ENCODE peak calls at places on chromosomes 5 and 9, in seven cellular contexts. W, S, P, F, R, Z and E are unnamed samples.

GRCh38 chr5:142871056-142871879 is 101.1 kb downstream of the ARHGAP26 start:
- DNase-seq in W (no peak), S (no peak), P (no peak), F (no peak), R (no peak), Z (no peak), E (no peak)

GRCh38 chr9:129697111-129697955 is 31.9 kb downstream of the PRRX2 start:
- DNase-seq in W (peak; percentile 89), S (peak; percentile 35), P (peak; percentile 81), F (no peak), R (peak; percentile 3), Z (peak; percentile 60), E (no peak)

GRCh38 chr5:148910686-148911361 is 84.4 kb downstream of the ADRB2 start:
- DNase-seq in W (no peak), S (no peak), P (peak; percentile 96), F (no peak), R (no peak), Z (no peak), E (no peak)

GRCh38 chr5:148443998-148444397 is 60.2 kb downstream of the FBXO38 start:
- DNase-seq in W (peak; percentile 67), S (peak; percentile 58), P (peak; percentile 78), F (peak; percentile 57), R (peak; percentile 3), Z (peak; percentile 42), E (peak; percentile 14)

GRCh38 chr5:113281194-113281593 is 153.6 kb downstream of the TSSK1B start:
- DNase-seq in W (no peak), S (no peak), P (no peak), F (no peak), R (no peak), Z (no peak), E (no peak)

GRCh38 chr5:39209924-39210323 is 9.4 kb downstream of the FYB1 start:
- DNase-seq in W (peak; percentile 83), S (peak; percentile 53), P (no peak), F (peak; percentile 39), R (no peak), Z (no peak), E (no peak)

GRCh38 chr5:151023651-151024050 is 3.3 kb downstream of the GPX3 start:
- DNase-seq in W (no peak), S (no peak), P (peak; percentile 24), F (no peak), R (no peak), Z (no peak), E (no peak)

GRCh38 chr5:32645246-32645645 is 59.9 kb downstream of the SUB1 start:
- DNase-seq in W (no peak), S (no peak), P (no peak), F (peak; percentile 36), R (no peak), Z (no peak), E (no peak)

GRCh38 chr9:99822596-99823391 is 1.1 kb downstream of the NR4A3 start:
- DNase-seq in W (peak; percentile 63), S (peak; percentile 53), P (peak; percentile 68), F (peak; percentile 49), R (no peak), Z (peak; percentile 43), E (peak; percentile 63)

GRCh38 chr5:132259061-132259851 is 1.8 kb downstream of the PDLIM4 start:
- DNase-seq in W (peak; percentile 2), S (no peak), P (peak; percentile 91), F (no peak), R (no peak), Z (no peak), E (no peak)

GRCh38 chr9:84845956-84846355 is 176.4 kb downstream of the NTRK2 start:
- DNase-seq in W (no peak), S (no peak), P (no peak), F (no peak), R (no peak), Z (no peak), E (no peak)

GRCh38 chr9:122475717-122476116 is 2.0 kb downstream of the OR1J1 start:
- DNase-seq in W (no peak), S (no peak), P (no peak), F (no peak), R (no peak), Z (no peak), E (no peak)

GRCh38 chr9:6106576-6107339 is 91.3 kb upstream of the RANBP6 start:
- DNase-seq in W (peak; percentile 11), S (no peak), P (peak; percentile 62), F (peak; percentile 63), R (no peak), Z (peak; percentile 55), E (no peak)

GRCh38 chr5:72472031-72472430 is 35.2 kb downstream of the ZNF366 start:
- DNase-seq in W (no peak), S (no peak), P (no peak), F (peak; percentile 49), R (no peak), Z (no peak), E (no peak)

GRCh38 chr9:130193531-130194405 is 21.6 kb downstream of the NCS1 start:
- DNase-seq in W (no peak), S (no peak), P (no peak), F (no peak), R (no peak), Z (no peak), E (no peak)

GRCh38 chr5:139652788-139653241 is 4.7 kb downstream of the CXXC5 start:
- DNase-seq in W (no peak), S (no peak), P (no peak), F (peak; percentile 85), R (no peak), Z (no peak), E (peak; percentile 70)

GRCh38 chr9:93218161-93218560 is 34.2 kb downstream of the WNK2 start:
- DNase-seq in W (no peak), S (no peak), P (no peak), F (no peak), R (no peak), Z (no peak), E (no peak)

GRCh38 chr9:2228132-2228531 is 213.0 kb downstream of the SMARCA2 start:
- DNase-seq in W (peak; percentile 43), S (no peak), P (peak; percentile 28), F (peak; percentile 41), R (no peak), Z (no peak), E (no peak)

GRCh38 chr9:98231770-98232478 is 23.5 kb downstream of the TBC1D2 start:
- DNase-seq in W (no peak), S (no peak), P (peak; percentile 91), F (no peak), R (no peak), Z (no peak), E (no peak)

GRCh38 chr9:123679330-123679987 is 250.5 kb downstream of the DENND1A start:
- DNase-seq in W (peak; percentile 37), S (no peak), P (no peak), F (peak; percentile 94), R (no peak), Z (no peak), E (peak; percentile 31)

GRCh38 chr5:78162253-78162862 is 132.1 kb downstream of the AP3B1 start:
- DNase-seq in W (peak; percentile 8), S (peak; percentile 3), P (peak; percentile 53), F (peak; percentile 51), R (no peak), Z (peak; percentile 10), E (peak; percentile 59)

GRCh38 chr9:120538339-120538738 is 41.6 kb downstream of the CDK5RAP2 start:
- DNase-seq in W (no peak), S (no peak), P (peak; percentile 46), F (no peak), R (no peak), Z (no peak), E (no peak)

GRCh38 chr5:138659121-138659520 is 83.9 kb upstream of the HSPA9 start:
- DNase-seq in W (no peak), S (no peak), P (no peak), F (no peak), R (no peak), Z (no peak), E (no peak)

GRCh38 chr5:4306029-4306428 is 710.4 kb downstream of the IRX1 start:
- DNase-seq in W (no peak), S (no peak), P (no peak), F (no peak), R (no peak), Z (no peak), E (no peak)

GRCh38 chr5:10220253-10220652 is 29.4 kb downstream of the ATPSCKMT start:
- DNase-seq in W (no peak), S (no peak), P (no peak), F (no peak), R (no peak), Z (no peak), E (no peak)

GRCh38 chr5:140855772-140856674 is at the start of gene PCDHA10:
- DNase-seq in W (no peak), S (no peak), P (no peak), F (no peak), R (no peak), Z (no peak), E (no peak)

GRCh38 chr5:141957367-141957993 is 522 bp downstream of the PCDH12 start:
- DNase-seq in W (no peak), S (no peak), P (no peak), F (no peak), R (no peak), Z (no peak), E (no peak)

GRCh38 chr5:105849701-105850100 is 1821.0 kb downstream of the EFNA5 start:
- DNase-seq in W (no peak), S (no peak), P (peak; percentile 49), F (no peak), R (no peak), Z (no peak), E (no peak)

GRCh38 chr9:108093773-108094675 is 604.5 kb upstream of the KLF4 start:
- DNase-seq in W (no peak), S (no peak), P (peak; percentile 51), F (no peak), R (no peak), Z (peak; percentile 50), E (no peak)

GRCh38 chr5:154520861-154521453 is 42.9 kb upstream of the HAND1 start:
- DNase-seq in W (peak; percentile 30), S (no peak), P (peak; percentile 53), F (no peak), R (no peak), Z (peak; percentile 79), E (no peak)